ENCODE peak calls at places on chromosomes 13 and 19, in six cellular contexts. N, U, Q, R, J and W are unnamed samples.

GRCh38 chr19:48720251-48720612 is 707 bp upstream of the MAMSTR start:
- DNase-seq in N (no peak), U (no peak), Q (peak), R (no peak), J (no peak), W (no peak)

GRCh38 chr19:51637362-51637978 is 7.3 kb upstream of the SIGLEC5 start:
- DNase-seq in N (no peak), U (no peak), Q (no peak), R (peak), J (peak), W (no peak)

GRCh38 chr19:38733493-38734175 is 10.6 kb downstream of the CAPN12 start:
- DNase-seq in N (no peak), U (peak), Q (peak), R (no peak), J (peak), W (peak)

GRCh38 chr13:75705395-75705794 is 69.3 kb downstream of the LMO7 start:
- DNase-seq in N (no peak), U (peak), Q (peak), R (no peak), J (peak), W (no peak)

GRCh38 chr13:87798536-87798935 is 127.4 kb downstream of the SLITRK5 start:
- DNase-seq in N (no peak), U (no peak), Q (no peak), R (no peak), J (no peak), W (no peak)

GRCh38 chr19:45160870-45161714 is at the start of gene NKPD1:
- DNase-seq in N (no peak), U (no peak), Q (no peak), R (no peak), J (peak), W (no peak)

GRCh38 chr19:33366917-33367316 is 6.6 kb upstream of the CEBPG start:
- DNase-seq in N (no peak), U (no peak), Q (no peak), R (no peak), J (peak), W (no peak)

GRCh38 chr13:76937416-76937815 is 10.9 kb upstream of the ACOD1 start:
- DNase-seq in N (no peak), U (peak), Q (peak), R (no peak), J (peak), W (peak)

GRCh38 chr13:42883142-42883541 is 101.8 kb downstream of the FAM216B start:
- DNase-seq in N (no peak), U (no peak), Q (peak), R (no peak), J (peak), W (no peak)

GRCh38 chr13:112852392-112852791 is 116.6 kb upstream of the MCF2L start:
- DNase-seq in N (no peak), U (no peak), Q (no peak), R (no peak), J (no peak), W (no peak)

GRCh38 chr19:13428352-13428751 is 77.9 kb downstream of the CACNA1A start:
- DNase-seq in N (no peak), U (peak), Q (peak), R (no peak), J (no peak), W (peak)

GRCh38 chr13:44219808-44220544 is 153.6 kb upstream of the SERP2 start:
- DNase-seq in N (no peak), U (no peak), Q (peak), R (no peak), J (peak), W (peak)

GRCh38 chr13:106532111-106532929 is 3.1 kb downstream of the EFNB2 start:
- DNase-seq in N (no peak), U (no peak), Q (peak), R (no peak), J (peak), W (no peak)

GRCh38 chr13:81757348-81757950 is 1416.5 kb upstream of the SPRY2 start:
- DNase-seq in N (no peak), U (no peak), Q (no peak), R (no peak), J (no peak), W (no peak)

GRCh38 chr19:848457-848921 is 3.6 kb upstream of the ELANE start:
- DNase-seq in N (no peak), U (no peak), Q (no peak), R (peak), J (no peak), W (no peak)

GRCh38 chr19:43467730-43468129 is 2.3 kb upstream of the LYPD3 start:
- DNase-seq in N (no peak), U (peak), Q (peak), R (no peak), J (peak), W (peak)

GRCh38 chr19:11995174-11995573 is 30.3 kb downstream of the ZNF763 start:
- DNase-seq in N (no peak), U (no peak), Q (peak), R (no peak), J (no peak), W (peak)

GRCh38 chr13:35953537-35954206 is 177.5 kb downstream of the DCLK1 start:
- DNase-seq in N (peak), U (peak), Q (peak), R (no peak), J (peak), W (peak)

GRCh38 chr13:57425531-57425930 is 206.0 kb upstream of the PCDH17 start:
- DNase-seq in N (no peak), U (no peak), Q (no peak), R (no peak), J (no peak), W (no peak)

GRCh38 chr19:49084206-49085019 is 838 bp upstream of the SNRNP70 start:
- DNase-seq in N (no peak), U (no peak), Q (no peak), R (no peak), J (no peak), W (no peak)

GRCh38 chr19:49838816-49839588 is 12.0 kb upstream of the PTOV1 start:
- DNase-seq in N (no peak), U (no peak), Q (no peak), R (no peak), J (no peak), W (no peak)

GRCh38 chr13:59538512-59538911 is 625.2 kb downstream of the DIAPH3 start:
- DNase-seq in N (no peak), U (no peak), Q (no peak), R (no peak), J (no peak), W (no peak)

GRCh38 chr19:28966737-28967401 is 246.1 kb downstream of the UQCRFS1 start:
- DNase-seq in N (no peak), U (peak), Q (peak), R (no peak), J (no peak), W (no peak)

GRCh38 chr19:17302391-17303166 is 646 bp downstream of the ABHD8 start:
- DNase-seq in N (no peak), U (no peak), Q (no peak), R (no peak), J (peak), W (no peak)

GRCh38 chr13:67023088-67023893 is 206.8 kb downstream of the PCDH9 start:
- DNase-seq in N (no peak), U (peak), Q (peak), R (peak), J (peak), W (peak)